ENCODE peak calls at places on chromosomes 6 and 20, in six cellular contexts. Z is uterus, W is OCI-LY7, A is heart left ventricle, U is HCT116, E is kidney. R is an unnamed sample. For H3K36me3, the result is how much of the 10 kb centered on the place peaks cover.

GRCh38 chr6:7813704-7814103 is 87.8 kb downstream of the BMP6 start:
- DNase-seq in W (no peak), A (no peak), Z (no peak), E (no peak), U (peak), R (no peak)

GRCh38 chr20:63567382-63568169 is 6.5 kb downstream of the HELZ2 start:
- DNase-seq in U (no peak), A (no peak), E (no peak), Z (no peak), W (peak), R (peak)

GRCh38 chr6:53130891-53131290 is 17.8 kb downstream of the GCM1 start:
- DNase-seq in E (no peak), A (no peak), Z (no peak), U (no peak), W (no peak), R (no peak)

GRCh38 chr20:25048519-25048952 is 9.4 kb downstream of the ACSS1 start:
- DNase-seq in E (peak), Z (peak), A (peak), U (no peak), W (no peak), R (no peak)

GRCh38 chr6:42428326-42429041 is 23.2 kb downstream of the TRERF1 start:
- DNase-seq in E (peak), A (peak), U (no peak), Z (no peak), W (no peak), R (peak)

GRCh38 chr20:24746351-24746685 is 202.8 kb upstream of the CST7 start:
- DNase-seq in U (peak), W (no peak), A (no peak), Z (no peak), E (peak), R (no peak)

GRCh38 chr6:3906191-3907019 is 57.2 kb downstream of the FAM50B start:
- DNase-seq in Z (no peak), W (no peak), E (no peak), U (no peak), A (peak), R (no peak)

GRCh38 chr6:84136364-84137050 is 90.9 kb downstream of the CEP162 start:
- DNase-seq in Z (no peak), U (no peak), E (no peak), W (no peak), A (no peak), R (no peak)

GRCh38 chr6:166757226-166758135 is 130.4 kb upstream of the RPS6KA2 start:
- DNase-seq in U (no peak), W (no peak), Z (no peak), E (no peak), A (no peak), R (no peak)

GRCh38 chr6:51570168-51570921 is 517.1 kb downstream of the PKHD1 start:
- DNase-seq in W (no peak), Z (no peak), A (no peak), U (no peak), E (no peak), R (no peak)

DNA sequence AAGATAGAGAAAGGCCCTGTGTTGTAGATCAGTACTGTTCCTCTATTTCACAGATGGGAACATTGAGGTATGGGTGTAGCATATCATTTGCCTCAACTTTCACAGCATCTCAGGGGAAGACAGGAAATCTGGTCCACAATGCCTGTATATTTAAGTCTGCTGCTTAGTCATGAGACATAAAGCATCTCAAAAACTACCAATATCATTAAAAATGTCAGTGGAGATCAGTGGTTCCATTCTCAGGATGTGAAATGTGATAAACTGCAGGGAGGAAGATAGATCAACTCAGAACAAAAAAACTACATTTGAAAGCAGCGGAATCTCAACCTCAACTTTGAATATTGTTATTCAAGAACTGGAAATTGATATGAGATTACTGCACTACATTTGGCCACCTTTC is 192.9 kb upstream of the PREP start:
- DNase-seq in W (no peak), E (no peak), Z (no peak), U (no peak), A (no peak), R (no peak)
- H3K27ac ChIP-seq in W (no peak), E (no peak), Z (peak), U (no peak), A (no peak), R (no peak)

GRCh38 chr20:44770480-44771171 is 25.0 kb downstream of the KCNK15 start:
- DNase-seq in E (no peak), Z (no peak), A (no peak), U (no peak), W (peak), R (no peak)

GRCh38 chr20:44771172-44771535 is 25.5 kb downstream of the KCNK15 start:
- DNase-seq in U (no peak), Z (no peak), E (no peak), A (no peak), W (no peak), R (no peak)

GRCh38 chr20:44769481-44769863 is 23.8 kb downstream of the KCNK15 start:
- DNase-seq in U (no peak), Z (no peak), E (no peak), A (no peak), W (no peak), R (no peak)

GRCh38 chr20:44768256-44768655 is 22.6 kb downstream of the KCNK15 start:
- DNase-seq in W (no peak), U (no peak), A (no peak), E (no peak), Z (no peak), R (no peak)

GRCh38 chr20:44768854-44769480 is 23.3 kb downstream of the KCNK15 start:
- DNase-seq in W (peak), E (no peak), Z (no peak), A (no peak), U (no peak), R (no peak)
- H3K4me3 ChIP-seq in W (peak), E (no peak), Z (no peak), A (no peak), U (no peak), R (no peak)

GRCh38 chr20:58899518-58899917 is 47.0 kb downstream of the GNAS start:
- DNase-seq in U (no peak), W (no peak), A (no peak), Z (no peak), E (no peak), R (no peak)

GRCh38 chr20:58898629-58899028 is 46.1 kb downstream of the GNAS start:
- DNase-seq in Z (no peak), E (no peak), U (no peak), W (no peak), A (no peak), R (no peak)

GRCh38 chr20:58897493-58897892 is 45.0 kb downstream of the GNAS start:
- DNase-seq in A (no peak), Z (no peak), U (no peak), W (no peak), E (no peak), R (no peak)

GRCh38 chr20:58902003-58902402 is 49.5 kb downstream of the GNAS start:
- DNase-seq in W (no peak), Z (no peak), E (no peak), A (no peak), U (no peak), R (no peak)

GRCh38 chr20:58900292-58900931 is 47.9 kb downstream of the GNAS start:
- DNase-seq in A (no peak), Z (no peak), U (no peak), W (no peak), E (no peak), R (no peak)
- H3K36me3 ChIP-seq in A (under half), Z (under half), U (half or more), W (half or more), E (under half), R (half or more)

DNA sequence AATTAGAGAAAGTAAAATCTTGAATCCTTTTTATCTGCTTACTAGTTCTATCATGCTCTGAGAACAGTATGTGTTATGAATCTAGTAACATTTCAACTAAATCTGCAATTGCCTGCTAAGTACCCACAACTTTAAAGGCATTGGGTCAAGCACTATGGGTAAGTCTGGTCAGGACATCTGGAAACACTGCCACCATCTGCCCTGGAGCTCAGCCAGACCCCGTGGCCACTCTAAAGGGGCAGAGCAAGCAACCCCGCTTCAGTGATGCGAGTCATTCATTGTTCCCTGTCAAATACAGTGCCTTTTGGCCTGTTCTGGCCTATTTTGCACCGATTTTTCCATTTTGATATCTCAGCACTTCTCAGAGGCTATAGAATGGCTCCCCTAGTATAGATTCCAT is 33.7 kb downstream of the TSPYL4 start:
- DNase-seq in Z (no peak), U (no peak), E (no peak), A (peak), W (no peak), R (no peak)
- H3K27ac ChIP-seq in Z (no peak), U (no peak), E (no peak), A (no peak), W (no peak), R (no peak)

GRCh38 chr20:17752452-17752851 is 52.7 kb downstream of the BANF2 start:
- DNase-seq in E (no peak), W (no peak), U (no peak), Z (no peak), A (no peak), R (no peak)
- H3K4me3 ChIP-seq in E (no peak), W (no peak), U (no peak), Z (no peak), A (no peak), R (no peak)

DNA sequence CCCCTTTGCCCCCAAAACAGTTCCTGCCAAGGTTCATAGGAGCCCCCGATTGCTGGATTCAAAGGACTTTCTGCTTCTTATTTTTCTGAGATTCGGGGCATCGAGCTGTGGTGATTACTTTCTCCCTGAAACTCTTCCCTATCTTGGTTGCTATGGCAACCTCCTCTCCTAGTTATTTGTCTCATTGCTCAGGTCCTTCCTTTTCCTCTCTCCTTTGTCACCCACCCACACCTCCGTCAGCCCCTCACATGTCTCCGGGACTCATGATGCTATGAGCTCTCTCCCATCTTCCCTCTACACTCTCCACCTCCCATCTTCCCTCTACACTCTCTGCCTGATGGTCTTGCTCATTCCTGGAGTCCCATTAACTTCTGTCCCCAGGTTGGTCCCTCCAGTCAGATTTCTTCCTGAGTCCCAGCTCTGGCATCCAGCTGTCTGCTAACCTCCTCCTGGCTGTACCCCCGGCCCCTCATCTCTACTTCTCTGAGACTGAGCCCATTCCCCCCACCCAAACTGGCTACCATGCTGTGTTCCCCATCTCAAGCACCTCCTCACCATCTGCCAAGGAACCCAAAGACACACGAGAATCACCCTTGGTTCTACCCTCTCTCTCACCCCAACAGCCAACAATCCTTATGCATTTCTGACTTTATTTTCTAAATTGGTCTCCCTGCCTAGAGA is 30.2 kb upstream of the NNAT start:
- DNase-seq in U (no peak), E (no peak), A (no peak), Z (no peak), W (no peak), R (no peak)
- H3K36me3 ChIP-seq in U (under half), E (under half), A (under half), Z (under half), W (under half), R (under half)

GRCh38 chr20:36802326-36803223 is 29.0 kb upstream of the DSN1 start:
- DNase-seq in W (no peak), A (no peak), E (no peak), U (no peak), Z (no peak), R (no peak)
- H3K27ac ChIP-seq in W (no peak), A (no peak), E (no peak), U (no peak), Z (no peak), R (no peak)

GRCh38 chr20:38673731-38674177 is 50.5 kb upstream of the SLC32A1 start:
- DNase-seq in W (peak), A (no peak), Z (no peak), E (no peak), U (no peak), R (no peak)
- H3K4me3 ChIP-seq in W (peak), A (peak), Z (peak), E (peak), U (no peak), R (peak)